ENCODE peak calls at places on chromosome 16, in six cellular contexts. Q is NCI-H1436; G is left cardiac atrium; W is activated CD4-positive, alpha-beta T cell treated with anti-CD3 and anti-CD28 coated beads, Interleukin-2, amount 50 U/mL, for 4 hours; D is renal cortical epithelial cell; K is activated T-helper 1 cell treated with anti-CD3 and anti-CD28 coated beads, Interleukin-2, amount 50 U/mL, for 16 hours. I is an unnamed sample.

GRCh38 chr16:89210904-89211515 is 6.5 kb upstream of the ZNF778 start:
- DNase-seq in Q (no peak), D (no peak), K (no peak), W (no peak), G (no peak), I (no peak)

GRCh38 chr16:27703545-27703944 is 153.6 kb downstream of the KATNIP start:
- DNase-seq in W (no peak), K (no peak), D (no peak), Q (no peak), G (no peak), I (no peak)

GRCh38 chr16:70476272-70477020 is 22.1 kb downstream of the FCSK start:
- DNase-seq in W (no peak), G (no peak), Q (no peak), K (no peak), D (peak; percentile 93), I (no peak)

GRCh38 chr16:89256651-89257254 is 39.2 kb downstream of the ZNF778 start:
- DNase-seq in G (peak; percentile 75), W (peak; percentile 87), D (peak; percentile 24), K (peak; percentile 39), Q (no peak), I (no peak)

GRCh38 chr16:25109643-25110042 is 1.9 kb upstream of the LCMT1 start:
- DNase-seq in W (no peak), K (no peak), G (peak; percentile 63), Q (no peak), D (peak; percentile 94), I (no peak)

GRCh38 chr16:370443-370842 is at the start of gene MRPL28:
- DNase-seq in D (peak; percentile 85), K (peak; percentile 85), Q (peak; percentile 89), G (peak; percentile 96), W (peak; percentile 93), I (peak; percentile 87)

GRCh38 chr16:80527297-80527696 is 13.5 kb upstream of the DYNLRB2 start:
- DNase-seq in W (peak; percentile 23), G (no peak), D (peak; percentile 18), K (no peak), Q (no peak), I (no peak)

GRCh38 chr16:50381679-50382440 is 13.1 kb upstream of the BRD7 start:
- DNase-seq in Q (no peak), K (no peak), D (peak; percentile 9), W (no peak), G (no peak), I (no peak)

GRCh38 chr16:83689385-83689831 is 118.4 kb upstream of the HSBP1 start:
- DNase-seq in Q (no peak), W (no peak), G (no peak), K (no peak), D (peak; percentile 100), I (no peak)

GRCh38 chr16:47787695-47788094 is 326.6 kb downstream of the PHKB start:
- DNase-seq in K (no peak), W (no peak), D (no peak), Q (no peak), G (no peak), I (no peak)

GRCh38 chr16:83245061-83245460 is 562.7 kb upstream of the HSBP1 start:
- DNase-seq in D (no peak), Q (no peak), G (no peak), K (no peak), W (no peak), I (no peak)

GRCh38 chr16:27472091-27473020 is 70.4 kb downstream of the IL21R start:
- DNase-seq in D (peak; percentile 22), Q (no peak), K (no peak), W (no peak), G (no peak), I (no peak)

GRCh38 chr16:69031877-69032301 is 73.6 kb upstream of the HAS3 start:
- DNase-seq in W (no peak), Q (no peak), G (no peak), K (no peak), D (peak; percentile 9), I (no peak)

GRCh38 chr16:72860726-72861562 is 187.0 kb downstream of the ZFHX3 start:
- DNase-seq in K (no peak), Q (no peak), D (no peak), W (no peak), G (no peak), I (no peak)

GRCh38 chr16:71287454-71287853 is 1.7 kb downstream of the CMTR2 start:
- DNase-seq in Q (no peak), D (no peak), G (no peak), W (no peak), K (no peak), I (no peak)

GRCh38 chr16:21563676-21564075 is 35.7 kb upstream of the METTL9 start:
- DNase-seq in D (no peak), K (no peak), Q (no peak), W (no peak), G (no peak), I (no peak)

GRCh38 chr16:11250091-11250785 is 5.8 kb downstream of the SOCS1 start:
- DNase-seq in G (no peak), Q (no peak), D (no peak), W (no peak), K (no peak), I (no peak)

GRCh38 chr16:15811778-15812750 is 44.8 kb downstream of the MYH11 start:
- DNase-seq in G (peak; percentile 42), W (no peak), K (no peak), D (peak; percentile 30), Q (no peak), I (no peak)

GRCh38 chr16:87246269-87247065 is 70.7 kb downstream of the C16orf95 start:
- DNase-seq in G (no peak), Q (no peak), K (no peak), D (no peak), W (no peak), I (no peak)

GRCh38 chr16:28904363-28904762 is 20.7 kb downstream of the RABEP2 start:
- DNase-seq in Q (no peak), W (no peak), G (no peak), D (no peak), K (no peak), I (no peak)

GRCh38 chr16:84959784-84960417 is 51.4 kb downstream of the ZDHHC7 start:
- DNase-seq in Q (no peak), D (no peak), K (no peak), G (no peak), W (no peak), I (no peak)

GRCh38 chr16:84058211-84058610 is 15.6 kb upstream of the SLC38A8 start:
- DNase-seq in G (no peak), W (no peak), D (no peak), Q (no peak), K (no peak), I (no peak)

GRCh38 chr16:29898786-29899515 is 399 bp downstream of the SEZ6L2 start:
- DNase-seq in G (no peak), K (no peak), Q (peak; percentile 52), D (peak; percentile 20), W (no peak), I (no peak)

GRCh38 chr16:81578636-81579413 is 134.2 kb downstream of the CMIP start:
- DNase-seq in D (no peak), W (no peak), K (no peak), G (no peak), Q (no peak), I (no peak)

GRCh38 chr16:48862087-48862532 is 252.1 kb upstream of the N4BP1 start:
- DNase-seq in W (no peak), G (no peak), D (peak; percentile 23), Q (no peak), K (no peak), I (no peak)

GRCh38 chr16:11036868-11037410 is 92.6 kb downstream of the CLEC16A start:
- DNase-seq in W (no peak), D (no peak), Q (no peak), K (no peak), G (no peak), I (no peak)

GRCh38 chr16:54655171-54655590 is 275.5 kb upstream of the IRX5 start:
- DNase-seq in K (no peak), W (no peak), G (peak; percentile 70), Q (no peak), D (no peak), I (no peak)

GRCh38 chr16:14628806-14629611 is 1.1 kb downstream of the PARN start:
- DNase-seq in G (no peak), W (no peak), K (no peak), Q (no peak), D (no peak), I (no peak)

GRCh38 chr16:50037791-50038190 is 12.8 kb downstream of the CNEP1R1 start:
- DNase-seq in Q (no peak), W (no peak), D (no peak), K (no peak), G (no peak), I (no peak)

GRCh38 chr16:54489225-54489781 is 202.7 kb upstream of the IRX3 start:
- DNase-seq in W (no peak), D (peak; percentile 29), Q (peak; percentile 71), G (no peak), K (no peak), I (no peak)

GRCh38 chr16:14641877-14642276 is 9.1 kb downstream of the BFAR start:
- DNase-seq in Q (no peak), K (no peak), G (no peak), W (no peak), D (no peak), I (no peak)

GRCh38 chr16:23509441-23509754 is 896 bp downstream of the GGA2 start:
- DNase-seq in W (no peak), Q (no peak), D (no peak), K (no peak), G (no peak), I (no peak)

GRCh38 chr16:23081675-23082119 is 67.6 kb downstream of the USP31 start:
- DNase-seq in Q (no peak), K (no peak), G (no peak), W (no peak), D (peak; percentile 63), I (no peak)

I was measured in hippocampal formation.